ENCODE peak calls at places on chromosomes 3 and 15, in six cellular contexts. E, F, S, A, V and B are unnamed samples.

GRCh38 chr3:29346828-29347227 is 66.0 kb downstream of the RBMS3 start:
- DNase-seq in E (no peak), F (peak), S (no peak), A (no peak), V (no peak), B (no peak)

GRCh38 chr15:94057305-94057704 is 174.1 kb upstream of the MCTP2 start:
- DNase-seq in E (no peak), F (no peak), S (no peak), A (no peak), V (no peak), B (no peak)

GRCh38 chr15:84570164-84570692 is 30.6 kb upstream of the ZSCAN2 start:
- DNase-seq in E (peak), F (no peak), S (peak), A (peak), V (no peak), B (no peak)

GRCh38 chr3:140186421-140186920 is 251.5 kb downstream of the CLSTN2 start:
- DNase-seq in E (peak), F (peak), S (no peak), A (no peak), V (no peak), B (no peak)

GRCh38 chr3:160401301-160402095 is 2.0 kb downstream of the SMC4 start:
- DNase-seq in E (no peak), F (peak), S (peak), A (no peak), V (peak), B (no peak)

GRCh38 chr15:92521624-92522008 is 127.9 kb downstream of the ST8SIA2 start:
- DNase-seq in E (peak), F (peak), S (peak), A (peak), V (peak), B (peak)

GRCh38 chr15:80396094-80396493 is 8.1 kb upstream of the ARNT2 start:
- DNase-seq in E (no peak), F (no peak), S (no peak), A (no peak), V (no peak), B (no peak)

GRCh38 chr3:132417695-132418520 is 606 bp downstream of the DNAJC13 start:
- DNase-seq in E (peak), F (peak), S (peak), A (peak), V (peak), B (peak)

GRCh38 chr3:164186095-164186494 is 892.2 kb downstream of the SI start:
- DNase-seq in E (no peak), F (no peak), S (no peak), A (no peak), V (no peak), B (no peak)

GRCh38 chr3:170598091-170598502 is 12.2 kb upstream of the SLC7A14 start:
- DNase-seq in E (peak), F (no peak), S (no peak), A (no peak), V (peak), B (no peak)
- TF ChIP-seq SMC3 in E (no peak), F (no peak), S (no peak), A (no peak), V (no peak), B (no peak)

DNA sequence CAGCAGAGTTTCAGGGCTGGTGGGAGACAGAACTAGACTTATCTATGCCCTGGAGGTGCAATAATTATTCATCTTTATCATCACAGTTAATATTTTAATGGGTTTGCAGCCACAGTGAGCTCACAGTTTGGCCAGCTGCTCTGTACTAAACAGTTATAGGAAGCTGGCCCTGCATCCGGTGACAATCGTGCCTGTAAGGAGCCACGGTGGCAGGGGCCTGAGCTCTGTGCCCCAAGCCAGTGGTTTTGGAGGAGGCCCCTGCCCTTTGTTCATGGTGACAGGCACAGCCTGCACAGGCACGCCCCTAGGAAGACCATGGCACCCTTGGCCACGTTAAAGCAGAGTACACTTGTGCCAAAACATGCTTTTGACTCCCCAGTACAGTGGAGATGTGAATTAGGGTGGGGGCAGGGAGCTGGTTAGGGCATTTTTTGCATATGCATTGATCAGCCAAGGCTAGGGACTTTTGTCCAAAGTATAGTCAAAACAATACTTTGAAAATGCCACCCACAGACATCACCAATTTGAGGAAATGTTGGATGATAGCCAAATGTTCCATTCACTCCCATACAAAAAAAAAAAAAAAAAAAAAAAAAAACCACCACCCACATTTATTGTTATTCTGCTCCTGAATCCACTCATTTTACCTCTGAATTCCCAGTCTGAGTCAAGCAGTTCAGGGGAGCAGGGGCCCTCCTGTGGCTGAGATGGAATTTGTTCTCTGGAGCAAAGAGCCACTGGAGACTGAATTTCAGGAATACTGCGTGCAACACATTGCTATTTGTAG is 3.4 kb upstream of the RFTN1 start:
- DNase-seq in E (peak), F (peak), S (peak), A (no peak), V (peak), B (no peak)
- TF ChIP-seq SMC3 in E (peak), F (peak), S (peak), A (no peak), V (peak), B (no peak)

DNA sequence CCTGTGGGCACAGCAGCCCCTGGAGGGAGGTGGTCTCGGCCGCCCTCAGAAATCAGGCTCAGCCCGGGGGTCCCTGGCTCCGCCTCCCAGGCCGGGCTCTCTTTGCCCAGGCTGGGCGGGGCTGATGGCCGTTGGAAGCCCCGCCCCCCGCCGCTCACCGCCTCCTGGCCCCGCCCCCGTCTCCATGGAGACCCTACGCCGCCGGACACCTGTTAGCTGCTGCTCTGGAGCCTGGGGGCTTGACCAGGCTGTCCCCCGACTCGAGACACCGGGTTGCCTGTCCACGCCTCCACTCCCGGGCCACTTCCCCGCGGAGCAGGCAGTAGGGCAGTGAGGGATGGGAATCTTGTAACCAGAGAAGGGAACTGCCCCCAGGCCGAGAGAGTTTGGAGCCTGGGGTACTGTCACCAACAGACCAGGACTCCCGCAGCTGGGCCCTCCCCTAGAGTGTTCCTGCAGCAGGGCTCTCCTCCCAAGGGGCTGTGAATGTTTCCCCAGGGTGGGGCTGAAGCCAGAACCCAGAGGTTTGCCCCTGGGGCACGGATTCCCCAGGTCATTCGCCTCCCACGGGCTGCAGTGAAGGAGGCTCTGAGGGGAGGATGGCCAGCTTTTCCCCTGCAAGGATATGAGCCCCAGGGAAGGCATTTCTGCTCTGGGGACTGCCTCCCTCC is 27.8 kb upstream of the RPL32 start:
- DNase-seq in E (peak), F (no peak), S (no peak), A (peak), V (no peak), B (no peak)
- TF ChIP-seq SMC3 in E (no peak), F (no peak), S (no peak), A (no peak), V (no peak), B (no peak)

DNA sequence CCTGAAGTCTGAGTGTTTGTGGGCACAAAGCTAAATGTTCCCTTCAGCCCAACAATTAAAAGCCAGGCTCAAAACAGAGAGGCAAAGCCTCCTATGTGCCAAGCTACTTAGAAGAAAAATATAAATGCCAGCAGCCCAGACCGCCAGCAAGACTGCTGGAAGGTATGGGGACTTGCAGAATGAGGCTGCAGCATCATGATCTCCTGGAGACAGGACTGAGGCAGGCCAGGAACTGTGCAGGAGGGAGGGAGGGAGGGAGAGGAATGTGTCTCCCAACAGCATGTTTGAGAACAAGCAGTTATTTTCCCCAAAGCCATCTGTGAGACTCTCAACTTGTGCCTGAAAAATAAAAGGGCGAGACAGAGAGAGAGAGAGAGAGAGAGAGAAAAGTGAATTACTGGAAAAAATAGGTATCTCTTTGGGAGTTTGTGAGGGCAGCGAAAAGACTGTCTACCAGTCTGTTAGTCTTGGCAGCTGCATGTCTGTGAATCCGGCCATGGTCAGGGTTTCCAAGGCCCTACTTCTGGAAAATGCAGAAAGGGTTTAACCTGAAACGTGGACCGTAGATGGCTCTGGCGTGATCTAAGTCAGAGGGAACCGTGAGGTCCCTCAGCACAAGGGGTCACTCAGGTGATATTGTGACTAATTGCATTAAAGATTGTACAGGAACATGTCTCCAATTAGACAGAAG is 139.7 kb upstream of the COL8A1 start:
- DNase-seq in E (no peak), F (peak), S (no peak), A (no peak), V (no peak), B (no peak)
- TF ChIP-seq SMC3 in E (no peak), F (no peak), S (no peak), A (no peak), V (no peak), B (no peak)

DNA sequence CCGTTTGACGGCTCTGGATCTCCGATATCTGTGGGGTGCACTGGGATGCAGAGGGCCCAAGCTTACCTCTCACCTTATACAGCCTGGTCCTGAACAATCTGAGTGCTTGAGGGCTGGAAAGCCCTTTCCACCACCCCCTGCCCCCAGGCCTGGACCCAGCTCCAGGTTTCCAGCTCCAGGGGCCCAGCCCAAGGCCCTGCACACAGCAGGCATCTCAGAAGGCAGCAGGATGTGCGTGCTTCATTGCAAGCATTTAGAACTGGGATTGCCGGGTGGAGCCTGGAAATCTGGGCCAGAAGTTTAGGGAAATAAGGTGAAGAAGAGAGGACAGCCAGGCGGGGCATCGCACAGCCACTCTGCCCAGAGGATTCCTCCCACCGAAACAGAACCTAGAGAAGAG is 25.6 kb downstream of the CCDC33 start:
- DNase-seq in E (no peak), F (no peak), S (no peak), A (no peak), V (no peak), B (no peak)
- TF ChIP-seq SMC3 in E (no peak), F (no peak), S (no peak), A (no peak), V (no peak), B (no peak)

GRCh38 chr3:184295771-184296170 is 3.3 kb upstream of the PSMD2 start:
- DNase-seq in E (no peak), F (no peak), S (no peak), A (no peak), V (no peak), B (no peak)

GRCh38 chr3:184298759-184299487 is at the start of gene PSMD2:
- DNase-seq in E (peak), F (peak), S (peak), A (peak), V (peak), B (peak)

GRCh38 chr3:184296616-184297015 is 2.4 kb upstream of the PSMD2 start:
- DNase-seq in E (no peak), F (no peak), S (no peak), A (no peak), V (no peak), B (no peak)

GRCh38 chr3:184299488-184300376 is 691 bp downstream of the PSMD2 start:
- DNase-seq in E (no peak), F (peak), S (no peak), A (no peak), V (no peak), B (no peak)

GRCh38 chr3:184300377-184300717 is 1.3 kb downstream of the PSMD2 start:
- DNase-seq in E (no peak), F (peak), S (no peak), A (no peak), V (no peak), B (no peak)
- TF ChIP-seq SMC3 in E (no peak), F (no peak), S (no peak), A (no peak), V (no peak), B (no peak)

DNA sequence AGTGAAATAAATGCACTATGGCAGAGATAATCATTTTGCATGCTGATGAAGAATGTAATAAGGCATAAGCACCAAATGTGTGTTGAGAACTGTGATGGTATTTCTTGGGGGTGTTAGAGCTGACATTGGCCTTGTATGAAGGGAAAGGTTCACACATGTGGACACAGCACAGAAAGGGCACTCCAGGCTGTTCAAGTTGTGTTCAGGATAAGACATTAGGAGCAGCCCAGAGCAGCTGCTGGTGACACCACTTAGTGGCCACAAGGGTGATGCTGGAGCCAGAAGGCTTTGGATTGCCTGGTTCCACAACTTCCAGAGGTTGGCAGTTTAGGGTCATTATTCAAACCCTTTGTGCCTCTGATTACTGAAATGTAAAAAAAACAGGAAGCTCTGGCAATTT is 155.4 kb downstream of the GOLGA6L6 start:
- DNase-seq in E (no peak), F (no peak), S (no peak), A (no peak), V (no peak), B (no peak)
- TF ChIP-seq SMC3 in E (no peak), F (no peak), S (no peak), A (no peak), V (no peak), B (no peak)